ENCODE peak calls at places on chromosome 16, in four cellular contexts. One of them, this sample, is unnamed.

GRCh38 chr16:56116577-56116964 is 74.7 kb upstream of the GNAO1 start:
- DNase-seq in K562: no peak
- DNase-seq in HCT116: no peak
- DNase-seq in HepG2: no peak
- DNase-seq in this sample: no peak

GRCh38 chr16:60031751-60032150 is 1297.6 kb upstream of the GOT2 start:
- DNase-seq in K562: no peak
- DNase-seq in HCT116: no peak
- DNase-seq in HepG2: no peak
- DNase-seq in this sample: no peak

GRCh38 chr16:75216127-75216526 is 2.7 kb upstream of the CTRB1 start:
- DNase-seq in K562: no peak
- DNase-seq in HCT116: no peak
- DNase-seq in HepG2: no peak
- DNase-seq in this sample: no peak

GRCh38 chr16:67235816-67236547 is 9.1 kb downstream of the TMEM208 start:
- DNase-seq in K562: no peak
- DNase-seq in HCT116: no peak
- DNase-seq in HepG2: no peak
- DNase-seq in this sample: no peak

GRCh38 chr16:24253192-24253591 is 2.9 kb upstream of the CACNG3 start:
- DNase-seq in K562: peak
- DNase-seq in HCT116: peak
- DNase-seq in HepG2: peak
- DNase-seq in this sample: peak

GRCh38 chr16:878071-878784 is 77.7 kb upstream of the GNG13 start:
- DNase-seq in K562: no peak
- DNase-seq in HCT116: peak
- DNase-seq in HepG2: no peak
- DNase-seq in this sample: no peak

GRCh38 chr16:5381481-5381880 is 283.9 kb upstream of the EEF2KMT start:
- DNase-seq in K562: no peak
- DNase-seq in HCT116: no peak
- DNase-seq in HepG2: no peak
- DNase-seq in this sample: no peak

GRCh38 chr16:26195225-26195624 is 503.5 kb downstream of the HS3ST4 start:
- DNase-seq in K562: no peak
- DNase-seq in HCT116: no peak
- DNase-seq in HepG2: no peak
- DNase-seq in this sample: no peak

GRCh38 chr16:25109643-25110042 is 1.9 kb upstream of the LCMT1 start:
- DNase-seq in K562: peak
- DNase-seq in HCT116: peak
- DNase-seq in HepG2: peak
- DNase-seq in this sample: peak

GRCh38 chr16:49563666-49564065 is 190.1 kb downstream of the C16orf78 start:
- DNase-seq in K562: no peak
- DNase-seq in HCT116: no peak
- DNase-seq in HepG2: no peak
- DNase-seq in this sample: no peak

GRCh38 chr16:85983606-85984005 is 84.6 kb downstream of the IRF8 start:
- DNase-seq in K562: no peak
- DNase-seq in HCT116: no peak
- DNase-seq in HepG2: no peak
- DNase-seq in this sample: no peak

GRCh38 chr16:84613408-84614071 is 4.3 kb downstream of the COTL1 start:
- DNase-seq in K562: no peak
- DNase-seq in HCT116: no peak
- DNase-seq in HepG2: no peak
- DNase-seq in this sample: no peak

DNA sequence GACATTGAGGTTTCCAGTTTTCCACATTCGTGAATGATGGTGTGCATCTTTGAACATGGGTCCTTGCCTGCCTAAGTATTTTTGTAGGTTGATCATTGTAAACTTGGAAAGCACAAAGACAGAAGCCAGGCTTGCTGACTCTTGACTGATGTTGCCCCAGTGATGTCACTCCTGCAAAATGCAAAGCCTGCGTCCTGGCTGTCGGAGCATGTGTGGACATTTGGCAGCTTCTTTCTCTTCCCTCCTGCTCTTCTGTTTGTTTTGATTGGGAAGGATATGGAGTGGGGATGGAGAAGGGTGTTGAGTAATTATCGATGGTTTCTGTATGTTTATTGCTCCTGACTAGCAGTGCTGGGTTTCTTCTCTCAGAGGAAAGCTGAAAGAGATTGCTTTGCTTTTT is 3.2 kb downstream of the NDE1 start:
- DNase-seq in K562: no peak
- DNase-seq in HCT116: no peak
- DNase-seq in HepG2: peak
- DNase-seq in this sample: no peak
- TF ChIP-seq TCF7L2 in K562: no peak
- TF ChIP-seq TCF7L2 in HCT116: no peak
- TF ChIP-seq TCF7L2 in HepG2: no peak
- TF ChIP-seq TCF7L2 in this sample: no peak

GRCh38 chr16:72384651-72385050 is 212.7 kb upstream of the PMFBP1 start:
- DNase-seq in K562: no peak
- DNase-seq in HCT116: no peak
- DNase-seq in HepG2: no peak
- DNase-seq in this sample: no peak

GRCh38 chr16:72380283-72380682 is 208.3 kb upstream of the PMFBP1 start:
- DNase-seq in K562: no peak
- DNase-seq in HCT116: no peak
- DNase-seq in HepG2: no peak
- DNase-seq in this sample: no peak
- TF ChIP-seq REST in K562: no peak
- TF ChIP-seq REST in HCT116: no peak
- TF ChIP-seq REST in HepG2: no peak
- TF ChIP-seq REST in this sample: no peak

GRCh38 chr16:27408012-27408601 is 6.1 kb downstream of the IL21R start:
- DNase-seq in K562: no peak
- DNase-seq in HCT116: no peak
- DNase-seq in HepG2: peak
- DNase-seq in this sample: no peak
- TF ChIP-seq POLR2AphosphoS5 in K562: no peak
- TF ChIP-seq POLR2AphosphoS5 in HCT116: no peak
- TF ChIP-seq POLR2AphosphoS5 in HepG2: no peak
- TF ChIP-seq POLR2AphosphoS5 in this sample: no peak

GRCh38 chr16:89038811-89039735 is 54.6 kb upstream of the ACSF3 start:
- DNase-seq in K562: no peak
- DNase-seq in HCT116: no peak
- DNase-seq in HepG2: no peak
- DNase-seq in this sample: no peak

GRCh38 chr16:89038221-89038721 is 55.4 kb upstream of the ACSF3 start:
- DNase-seq in K562: no peak
- DNase-seq in HCT116: no peak
- DNase-seq in HepG2: no peak
- DNase-seq in this sample: no peak

GRCh38 chr16:89036776-89037175 is 56.9 kb upstream of the ACSF3 start:
- DNase-seq in K562: no peak
- DNase-seq in HCT116: no peak
- DNase-seq in HepG2: no peak
- DNase-seq in this sample: no peak

GRCh38 chr16:89035698-89036570 is 57.7 kb upstream of the ACSF3 start:
- DNase-seq in K562: no peak
- DNase-seq in HCT116: no peak
- DNase-seq in HepG2: no peak
- DNase-seq in this sample: no peak

DNA sequence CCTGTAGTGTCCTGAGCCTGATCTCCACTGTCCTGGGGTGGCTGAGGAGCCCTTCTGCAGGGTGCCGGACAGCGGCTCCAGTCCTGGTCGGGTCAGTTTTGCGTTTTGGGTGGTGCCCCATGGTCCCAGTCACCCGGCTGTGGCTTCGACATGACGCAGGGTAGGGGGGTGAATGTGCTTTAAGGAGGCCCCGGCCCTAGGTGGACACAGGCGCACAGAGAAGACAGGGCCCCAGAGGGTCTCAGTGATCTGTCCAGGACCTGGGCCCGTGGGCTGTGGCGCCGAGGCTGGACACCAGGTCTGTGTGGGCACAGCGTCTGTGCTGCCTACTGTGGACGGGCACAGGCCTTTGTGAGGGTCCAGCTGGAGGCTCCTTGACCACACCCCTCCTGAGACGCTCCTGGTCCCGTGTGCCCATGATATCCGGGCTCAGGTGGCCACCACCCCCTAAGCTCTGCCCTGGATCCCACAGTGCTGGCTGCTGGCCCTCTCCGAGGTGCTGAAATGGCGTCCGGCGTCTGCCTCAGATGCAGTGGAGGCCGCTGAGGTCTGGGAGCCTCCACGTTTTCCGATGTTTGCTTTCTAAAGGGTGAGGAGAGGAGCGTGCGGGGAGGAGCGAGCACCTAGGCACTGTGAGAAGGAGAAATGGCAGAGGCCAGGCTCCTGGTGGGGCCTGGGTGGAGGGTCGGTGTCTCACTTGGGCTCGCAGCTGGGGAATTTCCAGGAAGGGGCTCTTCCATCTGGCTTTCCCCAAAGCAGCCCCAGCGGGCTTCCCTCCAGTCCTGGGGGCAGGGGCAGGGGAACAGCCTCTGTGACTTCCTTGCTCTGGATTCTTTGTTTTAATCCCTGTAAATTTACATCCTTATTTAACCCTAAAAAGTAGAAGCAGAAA is 56.1 kb upstream of the ACSF3 start:
- DNase-seq in K562: peak
- DNase-seq in HCT116: no peak
- DNase-seq in HepG2: no peak
- DNase-seq in this sample: no peak
- TF ChIP-seq TCF7L2 in K562: no peak
- TF ChIP-seq TCF7L2 in HCT116: no peak
- TF ChIP-seq TCF7L2 in HepG2: no peak
- TF ChIP-seq TCF7L2 in this sample: no peak

DNA sequence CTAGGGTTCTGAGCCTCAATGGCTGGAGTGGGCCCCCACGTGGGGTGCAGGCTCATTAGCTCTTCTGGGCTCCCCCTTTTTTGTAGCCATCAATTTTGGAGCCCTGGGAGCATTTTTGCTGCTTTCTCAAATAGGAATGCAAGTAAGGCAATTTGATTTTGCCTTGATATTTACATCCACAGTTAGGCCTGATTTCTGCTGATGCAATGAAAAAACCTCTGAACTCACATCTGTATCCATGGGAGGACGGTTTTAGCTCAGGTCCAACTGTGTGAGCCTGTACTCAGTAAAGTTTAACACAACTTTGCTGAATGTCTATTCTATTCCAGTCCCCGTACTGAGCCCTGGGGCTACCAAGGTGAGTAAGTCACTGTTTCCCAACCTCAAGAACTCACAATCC is 425.0 kb downstream of the HAPSTR1 start:
- DNase-seq in K562: no peak
- DNase-seq in HCT116: no peak
- DNase-seq in HepG2: no peak
- DNase-seq in this sample: no peak
- TF ChIP-seq REST in K562: no peak
- TF ChIP-seq REST in HCT116: no peak
- TF ChIP-seq REST in HepG2: no peak
- TF ChIP-seq REST in this sample: no peak

GRCh38 chr16:53775106-53775820 is 71.3 kb downstream of the FTO start:
- DNase-seq in K562: no peak
- DNase-seq in HCT116: no peak
- DNase-seq in HepG2: no peak
- DNase-seq in this sample: no peak
- TF ChIP-seq POLR2AphosphoS5 in K562: no peak
- TF ChIP-seq POLR2AphosphoS5 in HCT116: no peak
- TF ChIP-seq POLR2AphosphoS5 in HepG2: no peak
- TF ChIP-seq POLR2AphosphoS5 in this sample: no peak

GRCh38 chr16:68298312-68298711 is 12.4 kb downstream of the SLC7A6OS start:
- DNase-seq in K562: no peak
- DNase-seq in HCT116: no peak
- DNase-seq in HepG2: no peak
- DNase-seq in this sample: no peak
- TF ChIP-seq TCF7L2 in K562: no peak
- TF ChIP-seq TCF7L2 in HCT116: no peak
- TF ChIP-seq TCF7L2 in HepG2: no peak
- TF ChIP-seq TCF7L2 in this sample: no peak

DNA sequence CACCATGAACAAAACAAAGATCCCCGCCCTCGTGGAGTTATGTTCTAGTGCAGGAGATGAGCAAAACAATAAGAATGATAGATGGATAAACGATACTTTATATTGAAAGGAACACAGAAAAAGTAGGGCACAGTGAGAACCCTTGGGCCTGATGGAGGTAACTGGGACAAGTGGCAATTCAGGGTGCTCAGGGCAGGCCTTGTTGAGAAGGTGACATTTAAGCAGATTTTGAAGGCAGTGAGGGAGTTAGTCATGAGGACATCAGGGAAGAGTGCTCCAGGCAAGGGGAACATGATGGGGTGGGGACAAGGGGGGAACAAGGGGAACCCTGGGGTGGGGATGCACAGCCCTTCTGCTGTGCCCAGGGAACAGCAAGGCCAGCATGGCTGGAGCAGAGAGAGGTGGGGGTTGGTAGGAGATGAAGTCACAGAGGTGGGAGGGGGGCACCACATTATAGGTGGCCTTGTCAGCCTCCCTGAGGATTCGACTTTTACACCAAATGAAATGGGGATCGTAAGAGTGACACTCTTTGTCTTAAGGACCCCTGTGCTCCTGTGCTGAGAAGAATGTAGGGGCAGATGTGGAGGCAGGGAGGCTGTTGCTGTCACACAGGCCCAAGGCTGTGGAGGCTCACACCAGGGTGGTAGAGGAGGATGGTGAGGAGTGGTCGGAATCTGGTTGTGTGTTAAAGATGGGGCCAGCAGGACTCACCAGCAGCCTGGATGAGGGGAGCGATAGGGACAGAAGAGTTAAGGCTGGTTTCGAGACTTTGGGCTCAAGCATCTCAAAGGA is 9.2 kb upstream of the PRM1 start:
- DNase-seq in K562: no peak
- DNase-seq in HCT116: no peak
- DNase-seq in HepG2: no peak
- DNase-seq in this sample: no peak
- TF ChIP-seq REST in K562: no peak
- TF ChIP-seq REST in HCT116: no peak
- TF ChIP-seq REST in HepG2: no peak
- TF ChIP-seq REST in this sample: no peak

DNA sequence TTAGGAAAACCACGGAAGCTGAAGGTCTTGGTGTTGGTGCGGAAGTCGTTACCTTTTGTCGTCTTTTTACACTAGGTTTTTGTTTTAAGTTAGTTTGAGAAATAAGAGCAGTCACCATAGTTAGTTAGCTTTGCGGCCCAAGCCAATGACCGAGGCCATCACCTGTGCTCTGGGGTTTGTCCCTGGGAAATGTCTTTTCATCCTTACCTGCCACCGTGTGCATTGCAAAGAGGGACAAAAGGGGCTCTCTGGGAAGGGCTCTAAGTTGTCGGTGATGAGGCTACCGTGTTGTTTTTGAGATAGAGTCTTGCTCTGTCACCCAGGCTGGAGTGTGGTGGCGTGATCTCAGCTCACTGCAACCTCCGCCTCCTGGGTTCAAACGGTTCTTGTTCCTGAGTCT is 49.8 kb downstream of the NDE1 start:
- DNase-seq in K562: no peak
- DNase-seq in HCT116: no peak
- DNase-seq in HepG2: no peak
- DNase-seq in this sample: no peak
- TF ChIP-seq POLR2AphosphoS5 in K562: no peak
- TF ChIP-seq POLR2AphosphoS5 in HCT116: no peak
- TF ChIP-seq POLR2AphosphoS5 in HepG2: no peak
- TF ChIP-seq POLR2AphosphoS5 in this sample: no peak